ENCODE peak calls at places on chromosomes 2 and 18, in seven cellular contexts. L, B, M, H, E, T and Z are unnamed samples.

GRCh38 chr18:23036611-23037259 is 98.5 kb upstream of the CABLES1 start:
- DNase-seq in B (no peak), M (no peak), T (no peak), H (no peak), E (no peak), L (no peak), Z (no peak)

GRCh38 chr2:79040967-79041582 is 15.6 kb downstream of the REG3G start:
- DNase-seq in B (no peak), H (peak), E (no peak), T (no peak), L (peak), M (peak), Z (peak)

GRCh38 chr2:141554810-141555209 is 576.0 kb downstream of the LRP1B start:
- DNase-seq in B (peak), E (no peak), H (peak), T (no peak), L (peak), M (no peak), Z (peak)

GRCh38 chr18:62938451-62938850 is 223.1 kb downstream of the PHLPP1 start:
- DNase-seq in B (no peak), T (no peak), E (no peak), H (no peak), M (no peak), L (no peak), Z (no peak)

GRCh38 chr2:25993049-25993448 is 10.8 kb upstream of the KIF3C start:
- DNase-seq in L (no peak), H (no peak), M (no peak), B (no peak), E (no peak), T (no peak), Z (no peak)

GRCh38 chr2:27807476-27807875 is 36.0 kb downstream of the MRPL33 start:
- DNase-seq in B (peak), M (no peak), E (no peak), T (no peak), L (peak), H (peak), Z (no peak)

GRCh38 chr2:112959109-112959591 is 18.7 kb upstream of the IL36G start:
- DNase-seq in B (no peak), T (no peak), L (peak), M (peak), H (peak), E (no peak), Z (no peak)

GRCh38 chr2:190404487-190404886 is 3.7 kb upstream of the MFSD6 start:
- DNase-seq in T (no peak), H (no peak), B (peak), M (peak), E (no peak), L (no peak), Z (no peak)

GRCh38 chr2:204024503-204024902 is 87.9 kb downstream of the ICOS start:
- DNase-seq in B (peak), T (no peak), M (no peak), L (peak), E (no peak), H (peak), Z (peak)

GRCh38 chr2:142178604-142179003 is 47.8 kb upstream of the LRP1B start:
- DNase-seq in H (no peak), T (no peak), E (no peak), B (no peak), L (no peak), M (no peak), Z (no peak)

GRCh38 chr2:233358864-233359386 is 4.6 kb downstream of the DGKD start:
- DNase-seq in L (no peak), T (no peak), H (no peak), B (no peak), E (no peak), M (no peak), Z (no peak)

DNA sequence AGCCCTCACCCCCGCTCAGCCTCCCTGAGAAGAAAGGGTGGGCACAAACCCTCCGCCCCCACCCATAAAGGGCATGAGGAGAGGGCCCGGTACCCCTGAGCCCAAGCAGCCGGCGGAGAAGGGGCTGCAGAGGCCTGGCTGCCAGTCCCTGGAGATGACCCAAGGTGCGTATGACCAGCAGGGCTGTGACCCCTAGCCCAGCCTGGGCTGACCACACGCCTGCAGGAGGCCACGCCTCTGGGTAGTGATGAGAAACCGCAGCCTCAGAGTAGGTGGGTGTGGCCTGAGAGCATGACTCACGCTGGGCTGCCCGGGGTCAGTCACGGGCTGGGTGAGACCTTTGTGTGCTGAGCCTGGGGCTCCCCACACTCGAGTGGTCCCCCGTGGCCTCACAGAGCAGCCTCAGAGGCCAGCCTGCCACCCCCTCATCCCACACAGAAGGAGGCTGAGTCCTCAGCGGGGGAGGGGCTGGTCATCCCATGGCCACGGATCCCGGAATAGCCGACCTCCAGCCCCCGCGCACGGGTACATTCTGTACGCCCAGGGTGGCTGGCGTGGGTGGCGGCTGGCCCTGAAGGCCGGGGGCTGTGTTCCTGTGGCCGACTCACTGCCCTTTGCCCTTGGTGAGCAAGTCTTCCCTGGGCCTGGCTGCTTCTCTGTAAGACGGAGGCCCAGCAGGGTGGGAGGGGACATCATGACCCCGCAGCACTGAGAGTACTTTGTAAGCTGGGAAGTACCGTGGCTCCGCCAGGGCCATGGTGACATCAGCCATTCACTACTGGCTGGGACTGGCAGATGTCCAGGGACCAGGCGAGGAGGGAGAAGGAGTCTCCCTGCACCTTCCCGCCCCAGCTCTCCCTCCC is 110.8 kb upstream of the OTOS start:
- DNase-seq in E (no peak), M (peak), H (peak), T (no peak), L (peak), B (peak), Z (peak)
- TF ChIP-seq JUND in E (no peak), M (peak), H (no peak), T (peak), L (peak), B (no peak), Z (no peak)

DNA sequence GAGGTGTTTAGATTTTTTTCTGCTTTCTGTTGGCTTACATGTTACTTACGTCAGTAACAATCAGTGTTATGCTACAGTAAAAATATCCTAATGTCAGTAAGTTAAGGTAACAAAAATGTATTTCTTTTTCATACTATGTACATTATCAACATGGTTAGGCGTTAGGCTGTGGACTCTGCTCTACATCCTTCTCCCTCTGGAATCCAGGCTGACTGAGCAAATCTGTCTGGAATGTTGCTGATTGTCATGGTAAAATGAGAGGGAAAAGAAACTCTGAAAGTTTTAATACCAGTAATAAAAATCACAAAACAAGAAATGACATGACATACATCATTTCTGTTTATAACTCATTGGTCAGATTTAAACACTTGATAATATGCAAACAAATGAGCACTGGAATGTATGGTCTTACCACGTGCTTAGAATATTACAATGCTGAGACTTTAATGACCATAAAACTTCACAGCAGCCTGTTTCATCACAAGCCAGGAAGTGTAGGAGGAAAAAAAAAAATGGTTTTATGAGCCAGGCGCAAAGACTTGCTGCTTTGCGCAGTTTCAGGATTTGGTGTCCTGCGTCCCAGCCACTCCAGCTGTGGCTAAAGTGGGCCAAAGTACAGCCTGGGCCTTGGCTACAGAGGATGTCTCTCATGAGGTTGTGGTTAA is 252.4 kb downstream of the FSIP2 start:
- DNase-seq in H (no peak), M (no peak), B (no peak), T (no peak), L (peak), E (no peak), Z (no peak)
- TF ChIP-seq JUND in H (no peak), M (no peak), B (no peak), T (no peak), L (no peak), E (no peak), Z (no peak)

GRCh38 chr18:11159844-11160243 is 10.5 kb upstream of the PIEZO2 start:
- DNase-seq in M (no peak), H (no peak), L (no peak), E (no peak), T (no peak), B (no peak), Z (no peak)

GRCh38 chr18:11165138-11165537 is 15.8 kb upstream of the PIEZO2 start:
- DNase-seq in E (no peak), L (no peak), M (no peak), H (no peak), B (no peak), T (no peak), Z (no peak)

GRCh38 chr18:11160303-11160702 is 10.9 kb upstream of the PIEZO2 start:
- DNase-seq in B (no peak), L (no peak), H (no peak), T (no peak), E (no peak), M (no peak), Z (no peak)

GRCh38 chr18:11163668-11164067 is 14.3 kb upstream of the PIEZO2 start:
- DNase-seq in T (no peak), L (no peak), H (peak), B (no peak), M (no peak), E (no peak), Z (no peak)

GRCh38 chr18:11162889-11163288 is 13.5 kb upstream of the PIEZO2 start:
- DNase-seq in L (no peak), T (no peak), M (no peak), H (no peak), E (no peak), B (no peak), Z (no peak)
- TF ChIP-seq JUND in L (no peak), T (no peak), M (no peak), H (no peak), E (no peak), B (no peak), Z (no peak)

DNA sequence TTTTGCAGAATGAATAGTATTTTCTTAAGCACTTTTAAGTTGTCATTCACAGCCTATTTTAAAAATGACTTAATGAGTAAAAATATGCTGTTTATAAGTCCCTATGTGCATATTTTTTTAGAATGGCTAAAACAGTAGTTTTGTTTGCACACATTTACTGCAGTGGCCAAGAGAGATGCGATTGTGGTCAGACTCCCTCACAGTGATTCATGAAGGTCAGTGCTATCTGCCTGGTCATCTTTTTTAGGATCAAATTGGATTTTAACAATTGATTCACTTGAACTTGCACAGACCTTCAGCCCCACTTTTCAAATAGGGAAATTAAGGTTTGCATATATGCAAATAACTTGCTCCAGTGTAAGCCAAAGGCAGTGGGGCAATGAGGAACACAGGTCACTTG is 129.5 kb downstream of the MTX2 start:
- DNase-seq in L (no peak), T (no peak), M (no peak), H (no peak), B (no peak), E (no peak), Z (no peak)
- TF ChIP-seq JUND in L (no peak), T (no peak), M (no peak), H (no peak), B (no peak), E (no peak), Z (no peak)

GRCh38 chr2:216572582-216573578 is 60.3 kb upstream of the IGFBP2 start:
- DNase-seq in T (no peak), E (no peak), M (no peak), B (peak), L (peak), H (no peak), Z (no peak)
- TF ChIP-seq JUND in T (no peak), E (no peak), M (no peak), B (peak), L (no peak), H (no peak), Z (no peak)

GRCh38 chr2:20212871-20213503 is 11.9 kb downstream of the SDC1 start:
- DNase-seq in T (no peak), B (no peak), E (no peak), H (peak), L (no peak), M (no peak), Z (peak)
- TF ChIP-seq JUND in T (no peak), B (no peak), E (no peak), H (no peak), L (no peak), M (no peak), Z (no peak)